ENCODE peak calls at places on chromosome 2, in eight cellular contexts. A is SK-N-DZ; Y is activated effector memory CD4-positive, alpha-beta T cell treated with anti-CD3 and anti-CD28 coated beads, Interleukin-2, amount 50 U/mL, for 16 hours; N is NCI-H1930; R is CD8-positive, alpha-beta memory T cell; K is dorsolateral prefrontal cortex; D is H54; E is activated T-cell treated with anti-CD3 and anti-CD28 coated beads for 1 hour. B is an unnamed sample.
A peak's percentile ranks its signal among the peaks of the same experiment; 100 is the strongest.

GRCh38 chr2:191636235-191636543 is 41.7 kb upstream of the NABP1 start:
- DNase-seq in N (no peak), D (no peak), A (no peak), E (no peak), R (no peak), K (no peak), Y (no peak), B (no peak)

GRCh38 chr2:55460562-55460961 is 40.9 kb upstream of the CCDC88A start:
- DNase-seq in Y (no peak), K (no peak), N (no peak), R (no peak), E (no peak), A (no peak), D (no peak), B (no peak)

GRCh38 chr2:225841314-225841713 is 441.8 kb downstream of the NYAP2 start:
- DNase-seq in Y (no peak), N (no peak), R (no peak), A (no peak), K (no peak), D (no peak), E (no peak), B (no peak)

GRCh38 chr2:53475320-53475719 is 292.3 kb upstream of the CHAC2 start:
- DNase-seq in Y (no peak), N (no peak), D (peak; percentile 39), A (no peak), E (no peak), K (no peak), R (no peak), B (no peak)

GRCh38 chr2:64115808-64116598 is 28.2 kb downstream of the PELI1 start:
- DNase-seq in R (no peak), N (no peak), E (no peak), D (no peak), K (no peak), A (no peak), Y (no peak), B (no peak)

GRCh38 chr2:176126929-176127768 is 2.4 kb upstream of the HOXD8 start:
- DNase-seq in N (peak; percentile 47), R (peak; percentile 57), E (peak; percentile 67), A (peak; percentile 67), D (no peak), K (peak; percentile 64), Y (peak; percentile 87), B (no peak)

GRCh38 chr2:51717318-51717717 is 685.4 kb upstream of the NRXN1 start:
- DNase-seq in R (no peak), N (no peak), E (no peak), D (peak; percentile 4), K (no peak), A (no peak), Y (no peak), B (no peak)

GRCh38 chr2:1591978-1592907 is 152.1 kb downstream of the PXDN start:
- DNase-seq in D (no peak), Y (peak; percentile 28), N (no peak), A (peak; percentile 69), R (no peak), K (no peak), E (no peak), B (no peak)

GRCh38 chr2:18752667-18753422 is 163.5 kb upstream of the NT5C1B start:
- DNase-seq in D (no peak), R (no peak), K (no peak), E (no peak), Y (no peak), A (peak; percentile 2), N (no peak), B (no peak)

GRCh38 chr2:190031971-190032623 is 30.4 kb downstream of the MSTN start:
- DNase-seq in K (no peak), Y (no peak), D (no peak), A (no peak), N (no peak), E (no peak), R (no peak), B (no peak)

GRCh38 chr2:148645925-148646559 is 1.5 kb downstream of the EPC2 start:
- DNase-seq in K (peak; percentile 57), Y (peak; percentile 83), N (no peak), E (peak; percentile 30), D (peak; percentile 46), R (peak; percentile 87), A (peak; percentile 83), B (peak; percentile 56)

GRCh38 chr2:207111757-207112156 is 54.0 kb downstream of the KLF7 start:
- DNase-seq in K (no peak), A (no peak), R (peak; percentile 10), N (no peak), Y (no peak), E (no peak), D (no peak), B (no peak)

GRCh38 chr2:176356251-176356650 is 87.0 kb downstream of the MTX2 start:
- DNase-seq in E (no peak), A (no peak), K (no peak), N (no peak), Y (no peak), D (no peak), R (no peak), B (no peak)

GRCh38 chr2:35585972-35586371 is 769.6 kb upstream of the CRIM1 start:
- DNase-seq in R (no peak), N (no peak), K (no peak), A (no peak), D (no peak), Y (no peak), E (no peak), B (no peak)

GRCh38 chr2:19802088-19802806 is 99.5 kb downstream of the TTC32 start:
- DNase-seq in D (no peak), R (no peak), N (no peak), K (no peak), Y (no peak), E (no peak), A (no peak), B (no peak)

GRCh38 chr2:165953306-165953654 is 296 bp downstream of the TTC21B start:
- DNase-seq in Y (no peak), R (no peak), K (no peak), E (no peak), A (no peak), D (no peak), N (no peak), B (no peak)

GRCh38 chr2:3533836-3534235 is 14.5 kb upstream of the ADI1 start:
- DNase-seq in N (no peak), A (no peak), Y (no peak), K (no peak), R (no peak), E (no peak), D (no peak), B (no peak)

GRCh38 chr2:160061533-160062282 is 707 bp downstream of the PLA2R1 start:
- DNase-seq in Y (no peak), N (no peak), E (no peak), A (no peak), R (no peak), D (no peak), K (peak; percentile 24), B (no peak)

GRCh38 chr2:72695676-72696075 is 130.2 kb downstream of the EXOC6B start:
- DNase-seq in N (no peak), E (no peak), D (no peak), K (no peak), Y (no peak), A (no peak), R (no peak), B (no peak)

GRCh38 chr2:239393401-239393940 is 7.3 kb downstream of the HDAC4 start:
- DNase-seq in E (no peak), R (no peak), A (no peak), D (no peak), Y (peak; percentile 37), N (no peak), K (no peak), B (no peak)

GRCh38 chr2:120863661-120864320 is 128.1 kb downstream of the GLI2 start:
- DNase-seq in E (no peak), D (peak; percentile 56), Y (no peak), N (no peak), R (no peak), K (no peak), A (no peak), B (no peak)

GRCh38 chr2:113848758-113849460 is 41.0 kb upstream of the ACTR3 start:
- DNase-seq in Y (no peak), E (no peak), R (no peak), N (no peak), A (no peak), K (no peak), D (peak; percentile 33), B (no peak)

GRCh38 chr2:67565761-67566160 is 168.6 kb downstream of the ETAA1 start:
- DNase-seq in Y (no peak), K (no peak), E (no peak), A (no peak), N (no peak), R (no peak), D (no peak), B (no peak)

GRCh38 chr2:201357216-201357615 is at the start of gene FLACC1:
- DNase-seq in N (no peak), A (no peak), R (no peak), K (no peak), Y (no peak), E (no peak), D (peak; percentile 51), B (no peak)

GRCh38 chr2:71067567-71068217 is 756 bp upstream of the NAGK start:
- DNase-seq in R (no peak), K (no peak), Y (no peak), A (no peak), E (no peak), N (no peak), D (no peak), B (no peak)

GRCh38 chr2:208210688-208211451 is 21.0 kb upstream of the C2orf80 start:
- DNase-seq in R (no peak), N (no peak), D (no peak), Y (no peak), A (no peak), K (no peak), E (no peak), B (no peak)

GRCh38 chr2:37827911-37828411 is 97.1 kb upstream of the RMDN2 start:
- DNase-seq in K (no peak), Y (no peak), N (no peak), A (peak; percentile 43), E (no peak), D (peak; percentile 19), R (no peak), B (no peak)

GRCh38 chr2:176709541-176709951 is 440.3 kb downstream of the MTX2 start:
- DNase-seq in Y (no peak), A (no peak), R (no peak), N (no peak), E (no peak), D (no peak), K (no peak), B (no peak)

GRCh38 chr2:190744041-190744440 is 95.2 kb downstream of the NAB1 start:
- DNase-seq in N (no peak), R (no peak), Y (no peak), K (no peak), D (no peak), E (no peak), A (no peak), B (no peak)

GRCh38 chr2:42722328-42723190 is 41.4 kb downstream of the OXER1 start:
- DNase-seq in R (no peak), N (no peak), E (no peak), Y (no peak), D (peak; percentile 9), A (no peak), K (no peak), B (peak; percentile 91)

GRCh38 chr2:218981390-218982311 is 3.3 kb downstream of the FEV start:
- DNase-seq in K (no peak), Y (peak; percentile 74), N (no peak), D (no peak), E (no peak), R (no peak), A (no peak), B (no peak)

GRCh38 chr2:18749912-18750526 is 160.7 kb upstream of the NT5C1B start:
- DNase-seq in E (peak; percentile 16), Y (no peak), N (no peak), D (peak; percentile 4), K (peak; percentile 41), A (peak; percentile 29), R (peak; percentile 6), B (no peak)

GRCh38 chr2:9972621-9973445 is 21.3 kb downstream of the GRHL1 start:
- DNase-seq in K (no peak), D (no peak), Y (no peak), A (no peak), N (no peak), E (no peak), R (no peak), B (no peak)

GRCh38 chr2:70145851-70146739 is 44.7 kb downstream of the C2orf42 start:
- DNase-seq in D (no peak), N (no peak), Y (peak; percentile 70), A (no peak), R (no peak), K (no peak), E (no peak), B (no peak)